ENCODE peak calls at places on chromosomes 11 and 22, in six cellular contexts. S, R, A, U, O and N are unnamed samples.
A peak's percentile ranks its signal among the peaks of the same experiment; 100 is the strongest.

GRCh38 chr11:116725434-116726221 is 47.2 kb downstream of the BUD13 start:
- DNase-seq in S (peak; percentile 44), A (peak; percentile 62), O (peak; percentile 55), R (no peak), U (no peak), N (no peak)

GRCh38 chr22:39317084-39317755 is 2.2 kb downstream of the RPL3 start:
- DNase-seq in O (peak; percentile 50), U (peak; percentile 37), A (no peak), R (no peak), S (no peak), N (no peak)

GRCh38 chr22:26842103-26842502 is 184.7 kb downstream of the MIAT start:
- DNase-seq in A (no peak), R (no peak), S (no peak), U (no peak), O (no peak), N (no peak)

GRCh38 chr11:93541884-93542752 is 1.1 kb downstream of the SMCO4 start:
- DNase-seq in O (peak; percentile 84), A (peak; percentile 86), R (peak; percentile 41), S (peak; percentile 77), U (peak; percentile 72), N (no peak)

GRCh38 chr11:71311176-71311925 is 59.0 kb upstream of the SHANK2 start:
- DNase-seq in A (no peak), O (no peak), S (no peak), R (no peak), U (peak; percentile 10), N (no peak)

GRCh38 chr11:19972091-19972490 is 188.2 kb downstream of the DBX1 start:
- DNase-seq in R (no peak), A (no peak), U (no peak), O (no peak), S (no peak), N (no peak)

GRCh38 chr11:65442952-65443351 is 20.4 kb downstream of the NEAT1 start:
- DNase-seq in U (no peak), R (no peak), O (peak; percentile 74), S (peak; percentile 42), A (no peak), N (no peak)

GRCh38 chr11:10540546-10540914 is 457 bp downstream of the RNF141 start:
- DNase-seq in U (peak; percentile 57), A (peak; percentile 47), O (no peak), S (peak; percentile 18), R (no peak), N (no peak)

GRCh38 chr11:88508808-88509581 is 171.5 kb upstream of the CTSC start:
- DNase-seq in S (no peak), U (peak; percentile 69), O (peak; percentile 49), A (peak; percentile 69), R (no peak), N (no peak)

GRCh38 chr22:48100685-48101417 is 1338.4 kb downstream of the TBC1D22A start:
- DNase-seq in U (peak; percentile 17), A (no peak), R (no peak), O (no peak), S (no peak), N (no peak)
- H2BK15ac ChIP-seq in U (no peak overlapping the region), A (no peak overlapping the region), R (no peak overlapping the region), O (no peak overlapping the region), S (no peak overlapping the region), N (no peak overlapping the region)

GRCh38 chr22:41664951-41665350 is 23.7 kb downstream of the SNU13 start:
- DNase-seq in U (no peak), R (no peak), A (no peak), S (no peak), O (no peak), N (no peak)

GRCh38 chr22:41660416-41660815 is 28.3 kb downstream of the SNU13 start:
- DNase-seq in R (no peak), A (no peak), U (no peak), O (no peak), S (peak; percentile 12), N (no peak)

GRCh38 chr22:41661713-41662112 is 27.0 kb downstream of the SNU13 start:
- DNase-seq in R (no peak), U (no peak), A (no peak), S (no peak), O (no peak), N (no peak)

GRCh38 chr22:41661088-41661487 is 27.6 kb downstream of the SNU13 start:
- DNase-seq in O (peak; percentile 15), R (no peak), A (no peak), S (peak; percentile 18), U (no peak), N (no peak)

DNA sequence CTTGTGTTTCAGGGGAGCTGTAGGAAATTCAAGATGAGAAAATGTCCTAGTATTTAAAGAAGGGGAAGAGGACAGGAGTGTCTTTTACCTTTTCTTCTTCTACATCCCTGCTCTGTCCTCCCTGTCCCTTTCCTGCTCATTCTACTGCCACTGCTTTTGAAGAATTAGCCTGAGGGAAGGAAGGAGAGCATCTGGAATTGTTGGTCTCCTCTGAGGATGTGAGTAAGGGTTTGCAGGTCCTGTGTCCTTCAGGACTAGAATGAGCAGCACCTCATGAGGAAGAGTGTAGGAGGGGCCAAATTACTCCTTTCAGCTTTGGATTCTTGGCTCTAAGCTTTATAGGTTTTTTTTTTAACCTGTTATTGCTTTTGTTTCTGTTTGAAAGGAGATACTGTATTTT is 24.2 kb downstream of the SNU13 start:
- DNase-seq in A (peak; percentile 42), R (no peak), O (no peak), S (no peak), U (no peak), N (no peak)
- H2BK15ac ChIP-seq in A (no peak overlapping the region), R (no peak overlapping the region), O (no peak overlapping the region), S (no peak overlapping the region), U (no peak overlapping the region), N (no peak overlapping the region)

DNA sequence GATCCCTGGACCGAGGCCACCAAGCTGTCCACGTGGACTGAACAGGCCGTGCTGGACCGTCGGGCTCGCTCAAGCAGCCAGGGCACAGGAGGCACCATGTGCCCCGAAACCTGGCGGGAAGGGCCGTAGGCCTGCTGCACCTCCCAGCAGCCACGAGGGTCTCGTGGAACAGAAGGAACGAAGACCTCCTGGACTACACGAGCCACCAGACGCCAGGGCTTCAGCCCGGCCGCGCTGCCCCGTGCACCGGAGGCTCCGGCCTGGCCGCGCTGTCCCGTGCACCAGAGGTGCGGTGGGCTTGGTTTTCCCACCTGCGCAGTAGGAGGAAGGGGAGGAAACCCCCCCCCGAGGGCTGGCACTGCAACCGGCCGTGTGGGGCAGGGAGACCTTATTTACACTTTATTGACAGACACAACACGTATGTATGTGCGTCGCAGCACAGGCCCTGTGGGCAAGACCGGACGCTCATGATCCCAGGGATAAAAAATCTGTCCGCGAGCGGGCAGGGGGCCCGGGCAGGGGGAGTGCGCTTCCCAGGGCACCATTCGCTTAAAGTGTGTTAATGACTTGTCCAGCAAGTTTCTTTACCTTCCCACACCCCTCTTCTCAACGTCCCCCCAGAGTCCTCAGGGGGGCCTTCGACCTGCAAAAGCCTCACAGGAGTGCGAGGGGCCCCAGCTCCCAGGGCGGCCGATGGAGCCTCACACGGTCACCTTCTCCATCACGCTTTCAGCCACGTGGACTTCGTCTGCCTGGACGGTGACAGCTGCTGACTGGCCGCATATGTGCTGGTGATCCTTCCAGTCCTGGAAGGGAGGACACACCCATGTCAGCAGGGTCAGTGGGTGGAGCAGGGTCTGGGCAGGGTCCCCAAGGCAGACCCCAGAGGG is 7.0 kb downstream of the DRD4 start:
- DNase-seq in O (no peak), S (no peak), U (no peak), R (no peak), A (no peak), N (no peak)
- H2BK15ac ChIP-seq in O (no peak overlapping the region), S (no peak overlapping the region), U (no peak overlapping the region), R (no peak overlapping the region), A (no peak overlapping the region), N (no peak overlapping the region)

DNA sequence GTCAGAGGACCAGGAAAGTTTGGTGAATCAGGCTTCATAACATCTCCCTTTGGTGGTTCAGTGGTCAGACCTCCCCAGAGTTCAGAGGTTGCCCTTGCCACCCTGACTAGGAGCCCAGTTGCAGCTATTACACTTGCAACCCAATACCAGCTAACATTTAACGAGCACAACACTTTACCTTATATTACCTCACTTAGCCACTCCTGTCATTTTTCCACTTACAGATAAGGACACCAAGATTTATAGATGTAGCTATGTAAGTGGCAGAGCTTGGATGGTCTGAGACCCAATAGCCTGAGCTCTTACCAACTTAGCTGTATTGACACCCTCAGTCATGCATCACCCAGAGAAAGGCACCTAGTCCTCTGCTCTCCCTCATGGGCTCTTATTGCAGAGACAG is 234.7 kb downstream of the INSC start:
- DNase-seq in O (no peak), R (no peak), A (no peak), S (no peak), U (no peak), N (no peak)
- H2BK15ac ChIP-seq in O (no peak overlapping the region), R (no peak overlapping the region), A (no peak overlapping the region), S (no peak overlapping the region), U (no peak overlapping the region), N (no peak overlapping the region)

GRCh38 chr11:2359557-2359956 is 17.6 kb upstream of the CD81 start:
- DNase-seq in A (no peak), U (no peak), R (no peak), O (no peak), S (no peak), N (no peak)
- H2BK15ac ChIP-seq in A (no peak overlapping the region), U (no peak overlapping the region), R (no peak overlapping the region), O (no peak overlapping the region), S (no peak overlapping the region), N (no peak overlapping the region)

GRCh38 chr11:30938801-30939200 is 352.6 kb upstream of the MPPED2 start:
- DNase-seq in A (no peak), R (no peak), O (no peak), U (no peak), S (no peak), N (no peak)

GRCh38 chr11:30935861-30936260 is 349.7 kb upstream of the MPPED2 start:
- DNase-seq in U (no peak), A (no peak), O (no peak), R (no peak), S (peak; percentile 19), N (no peak)

DNA sequence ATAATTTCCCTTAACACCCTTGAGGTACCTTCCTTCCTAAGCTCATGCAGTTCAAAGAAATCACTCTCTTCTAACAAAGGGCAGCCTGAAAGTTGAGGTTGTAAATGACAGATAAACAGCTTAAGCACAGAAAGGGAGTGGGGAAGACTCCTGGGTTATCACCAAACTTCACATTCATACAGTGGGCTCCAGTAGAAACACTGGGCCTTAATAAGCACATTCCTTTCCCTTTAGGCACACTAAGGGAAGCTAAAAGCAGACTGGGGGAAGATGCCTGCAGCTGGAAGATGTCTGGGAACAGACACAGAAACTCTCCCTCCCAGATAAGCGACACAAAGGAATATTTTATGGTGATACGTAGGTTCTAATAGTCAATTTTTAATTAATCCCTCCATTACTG is 350.3 kb upstream of the MPPED2 start:
- DNase-seq in R (no peak), U (no peak), O (no peak), A (peak; percentile 56), S (peak; percentile 27), N (no peak)
- H2BK15ac ChIP-seq in R (no peak overlapping the region), U (no peak overlapping the region), O (no peak overlapping the region), A (no peak overlapping the region), S (no peak overlapping the region), N (no peak overlapping the region)

GRCh38 chr11:62208785-62209144 is 292 bp downstream of the SCGB2A1 start:
- DNase-seq in R (no peak), O (no peak), A (no peak), S (no peak), U (no peak), N (no peak)
- H2BK15ac ChIP-seq in R (peak overlapping the region; percentile 88), O (no peak overlapping the region), A (no peak overlapping the region), S (no peak overlapping the region), U (no peak overlapping the region), N (no peak overlapping the region)

DNA sequence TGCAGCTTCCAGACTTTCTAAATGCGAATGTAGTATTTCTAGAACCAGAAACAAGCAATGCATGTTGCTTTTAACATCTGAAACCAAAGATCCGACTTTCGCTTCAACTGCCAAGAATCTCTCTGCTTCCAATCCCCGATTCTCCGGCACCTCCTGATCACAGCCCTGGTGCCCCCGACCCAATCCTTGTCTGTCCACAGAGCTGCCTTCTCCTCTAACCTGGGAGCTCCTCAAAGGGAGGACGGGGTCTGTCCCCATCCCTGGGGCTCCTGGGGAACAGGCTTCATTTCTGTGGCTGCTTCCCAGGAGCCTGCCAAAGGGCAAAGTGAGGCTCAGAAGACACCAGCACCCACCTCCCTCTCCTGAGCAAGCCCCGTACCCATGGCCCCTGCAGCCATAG is 521 bp downstream of the ALDH3B2 start:
- DNase-seq in O (no peak), R (no peak), A (no peak), U (no peak), S (no peak), N (no peak)
- H2BK15ac ChIP-seq in O (no peak overlapping the region), R (no peak overlapping the region), A (no peak overlapping the region), U (no peak overlapping the region), S (no peak overlapping the region), N (no peak overlapping the region)